ENCODE peak calls at places on chromosome 20, in ten cellular contexts. G is neuronal stem cell; H is prostate gland; A is thoracic aorta; C is tibial artery; U is upper lobe of right lung; B is mesenchymal stem cell; E is GM23248; O is CD8-positive, alpha-beta memory T cell; X is psoas muscle. T is an unnamed sample.

GRCh38 chr20:25288291-25289181 is 40.7 kb downstream of the PYGB start:
- DNase-seq in B (no peak), O (no peak), H (no peak), U (peak; percentile 42), C (no peak), G (no peak), X (peak; percentile 44), A (no peak), E (no peak), T (no peak)

GRCh38 chr20:37413023-37413334 is 67.0 kb downstream of the SRC start:
- DNase-seq in G (no peak), U (no peak), O (no peak), E (no peak), B (no peak), H (no peak), A (no peak), X (no peak), C (no peak), T (no peak)

GRCh38 chr20:36871640-36872570 is 4.0 kb upstream of the TLDC2 start:
- DNase-seq in G (no peak), U (no peak), O (no peak), X (peak; percentile 18), A (no peak), C (no peak), H (no peak), B (no peak), E (no peak), T (no peak)

GRCh38 chr20:6940052-6940451 is 172.6 kb downstream of the BMP2 start:
- DNase-seq in H (no peak), A (no peak), X (no peak), C (no peak), E (peak; percentile 2), G (peak; percentile 23), U (no peak), B (no peak), O (no peak), T (no peak)

GRCh38 chr20:3209023-3209945 is at the start of gene ITPA:
- DNase-seq in A (no peak), E (peak; percentile 64), B (peak; percentile 63), H (peak; percentile 30), O (peak; percentile 41), X (peak; percentile 70), C (peak; percentile 32), G (peak; percentile 46), U (peak; percentile 80), T (no peak)

GRCh38 chr20:36408219-36408618 is 102.1 kb downstream of the DLGAP4 start:
- DNase-seq in H (no peak), X (no peak), O (no peak), G (no peak), C (no peak), A (no peak), E (peak; percentile 44), U (no peak), B (no peak), T (no peak)

GRCh38 chr20:38658879-38659612 is 57.4 kb downstream of the ARHGAP40 start:
- DNase-seq in H (no peak), X (no peak), U (no peak), A (no peak), C (no peak), O (no peak), B (peak; percentile 16), G (no peak), E (peak; percentile 42), T (peak; percentile 15)

GRCh38 chr20:33676121-33676520 is 1.9 kb upstream of the NECAB3 start:
- DNase-seq in H (no peak), B (no peak), X (no peak), A (no peak), C (no peak), G (no peak), E (no peak), U (no peak), O (no peak), T (no peak)

GRCh38 chr20:9514072-9514460 is 324 bp upstream of the LAMP5 start:
- DNase-seq in X (no peak), A (no peak), H (no peak), O (no peak), E (no peak), U (no peak), G (no peak), C (no peak), B (no peak), T (no peak)

GRCh38 chr20:57612916-57613315 is 7.3 kb downstream of the ZBP1 start:
- DNase-seq in A (no peak), B (no peak), H (no peak), G (no peak), X (peak; percentile 7), U (no peak), C (no peak), O (no peak), E (no peak), T (no peak)

GRCh38 chr20:17910828-17911294 is 57.7 kb downstream of the SNX5 start:
- DNase-seq in H (no peak), C (peak; percentile 66), X (peak; percentile 67), O (no peak), B (peak; percentile 92), A (no peak), U (no peak), E (peak; percentile 93), G (no peak), T (no peak)

GRCh38 chr20:47496118-47496517 is 5.6 kb upstream of the NCOA3 start:
- DNase-seq in U (no peak), G (no peak), X (no peak), A (no peak), B (no peak), C (no peak), E (no peak), H (no peak), O (no peak), T (no peak)

GRCh38 chr20:11686195-11686594 is 231.5 kb upstream of the BTBD3 start:
- DNase-seq in B (no peak), C (no peak), A (no peak), O (no peak), E (no peak), G (no peak), X (no peak), U (no peak), H (no peak), T (no peak)

GRCh38 chr20:402496-402885 is 5.6 kb upstream of the RBCK1 start:
- DNase-seq in B (no peak), E (no peak), C (no peak), H (no peak), O (no peak), G (no peak), X (no peak), A (no peak), U (no peak), T (no peak)

GRCh38 chr20:21615617-21616080 is 89.8 kb upstream of the PAX1 start:
- DNase-seq in B (no peak), U (peak; percentile 63), E (peak; percentile 72), C (no peak), X (peak; percentile 64), O (no peak), H (peak; percentile 77), G (peak; percentile 59), A (no peak), T (peak; percentile 58)

GRCh38 chr20:22966787-22967464 is 68.2 kb upstream of the SSTR4 start:
- DNase-seq in H (no peak), A (no peak), O (no peak), X (no peak), C (no peak), E (no peak), B (no peak), G (no peak), U (no peak), T (no peak)
- H3K27ac ChIP-seq in H (no peak overlapping the region), A (no peak overlapping the region), O (no peak overlapping the region), X (no peak overlapping the region), C (no peak overlapping the region), E (no peak overlapping the region), B (no peak overlapping the region), G (no peak overlapping the region), U (no peak overlapping the region), T (no peak overlapping the region)

DNA sequence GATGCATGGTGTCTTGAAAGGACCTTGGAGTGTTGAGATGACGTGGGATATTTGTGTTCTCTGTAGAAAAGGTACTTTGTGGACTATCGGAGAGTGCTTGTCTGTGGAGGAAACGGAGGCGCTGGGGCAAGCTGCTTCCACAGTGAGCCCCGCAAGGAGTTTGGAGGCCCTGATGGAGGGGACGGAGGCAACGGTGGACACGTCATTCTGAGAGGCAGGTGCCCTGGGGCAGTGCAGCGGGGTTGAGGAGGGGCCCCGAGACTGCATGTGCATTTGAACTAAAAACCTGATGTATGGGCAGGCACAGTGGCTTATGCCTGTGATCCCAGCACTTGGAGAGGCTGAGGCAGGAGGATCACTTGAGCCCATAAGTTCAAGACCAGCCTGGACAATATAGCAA is 12.9 kb downstream of the MTG2 start:
- DNase-seq in U (no peak), E (no peak), O (no peak), C (no peak), A (no peak), G (no peak), X (peak; percentile 46), H (no peak), B (no peak), T (no peak)
- H3K27ac ChIP-seq in U (no peak overlapping the region), E (no peak overlapping the region), O (no peak overlapping the region), C (no peak overlapping the region), A (no peak overlapping the region), G (no peak overlapping the region), X (no peak overlapping the region), H (no peak overlapping the region), B (no peak overlapping the region), T (no peak overlapping the region)

GRCh38 chr20:50116368-50116999 is 3.5 kb upstream of the UBE2V1 start:
- DNase-seq in E (no peak), G (no peak), A (no peak), C (no peak), B (no peak), O (no peak), X (no peak), H (no peak), U (no peak), T (no peak)
- H3K27ac ChIP-seq in E (peak overlapping the region; percentile 61), G (no peak overlapping the region), A (peak overlapping the region; percentile 52), C (peak overlapping the region; percentile 77), B (no peak overlapping the region), O (peak overlapping the region; percentile 49), X (peak overlapping the region; percentile 97), H (peak overlapping the region; percentile 63), U (peak overlapping the region; percentile 62), T (peak overlapping the region; percentile 73)

GRCh38 chr20:22824077-22824476 is 211.0 kb upstream of the SSTR4 start:
- DNase-seq in A (no peak), E (peak; percentile 30), O (no peak), B (no peak), G (no peak), H (no peak), C (no peak), X (no peak), U (no peak), T (no peak)

GRCh38 chr20:22826306-22827230 is 208.5 kb upstream of the SSTR4 start:
- DNase-seq in C (no peak), H (no peak), E (no peak), A (no peak), B (no peak), U (no peak), O (no peak), G (no peak), X (no peak), T (no peak)

GRCh38 chr20:22827916-22828315 is 207.2 kb upstream of the SSTR4 start:
- DNase-seq in C (no peak), G (no peak), H (no peak), E (no peak), A (no peak), X (no peak), O (no peak), B (no peak), U (no peak), T (no peak)

GRCh38 chr20:22825546-22825945 is 209.6 kb upstream of the SSTR4 start:
- DNase-seq in O (no peak), H (no peak), A (no peak), C (no peak), B (no peak), E (no peak), X (no peak), U (no peak), G (no peak), T (no peak)

GRCh38 chr20:22825076-22825475 is 210.0 kb upstream of the SSTR4 start:
- DNase-seq in E (peak; percentile 22), H (no peak), C (no peak), U (no peak), O (no peak), A (no peak), B (no peak), X (no peak), G (no peak), T (no peak)
- H3K27ac ChIP-seq in E (no peak overlapping the region), H (no peak overlapping the region), C (no peak overlapping the region), U (no peak overlapping the region), O (no peak overlapping the region), A (no peak overlapping the region), B (no peak overlapping the region), X (no peak overlapping the region), G (no peak overlapping the region), T (no peak overlapping the region)

T was measured in caudate nucleus.